ENCODE peak calls at places on chromosomes 12 and 14, in five cellular contexts. T is astrocyte; V is activated T-helper 9 cell treated with anti-CD3 and anti-CD28 coated beads, Interleukin-2, amount 50 U/mL, for 16 hours; L is activated T-helper 1 cell treated with anti-CD3 and anti-CD28 coated beads, Interleukin-12 subunit alpha, Interleukin-12 subunit beta, Interleukin-2, Interleukin-4 antibody, amounts not matched to agents 30 ng/mL and 10 ng/mL and 1 ng/mL, durations not matched to agents 14 hours and 24 hours and 36 hours; E is caudate nucleus. A is an unnamed sample.

GRCh38 chr12:104630230-104630670 is 173.5 kb downstream of the CHST11 start:
- DNase-seq in T (no peak), V (no peak), L (no peak), E (no peak), A (no peak)

GRCh38 chr12:110249105-110249504 is 31.9 kb upstream of the ATP2A2 start:
- DNase-seq in T (no peak), V (no peak), L (no peak), E (no peak), A (no peak)

GRCh38 chr14:23047751-23048693 is 6.0 kb downstream of the PSMB11 start:
- DNase-seq in T (no peak), V (no peak), L (no peak), E (no peak), A (no peak)

GRCh38 chr12:968561-968960 is 19.1 kb upstream of the RAD52 start:
- DNase-seq in T (no peak), V (no peak), L (no peak), E (no peak), A (no peak)

GRCh38 chr12:65403188-65403587 is 124.7 kb downstream of the MSRB3 start:
- DNase-seq in T (no peak), V (no peak), L (no peak), E (no peak), A (no peak)

GRCh38 chr12:41681898-41682297 is 462.8 kb downstream of the GXYLT1 start:
- DNase-seq in T (no peak), V (no peak), L (no peak), E (no peak), A (no peak)

GRCh38 chr12:57112492-57113294 is 1.5 kb upstream of the STAT6 start:
- DNase-seq in T (no peak), V (no peak), L (no peak), E (no peak), A (no peak)

GRCh38 chr14:28772613-28773012 is 6.0 kb downstream of the FOXG1 start:
- DNase-seq in T (no peak), V (no peak), L (no peak), E (no peak), A (no peak)

GRCh38 chr12:68903511-68903910 is 29.5 kb downstream of the CPM start:
- DNase-seq in T (no peak), V (no peak), L (no peak), E (no peak), A (no peak)

GRCh38 chr14:81831128-81831815 is 297.6 kb upstream of the SEL1L start:
- DNase-seq in T (no peak), V (no peak), L (no peak), E (no peak), A (no peak)

GRCh38 chr14:24369907-24370687 is 2.1 kb downstream of the NFATC4 start:
- DNase-seq in T (no peak), V (no peak), L (no peak), E (no peak), A (no peak)

GRCh38 chr14:33393155-33393894 is 454.6 kb downstream of the NPAS3 start:
- DNase-seq in T (no peak), V (no peak), L (no peak), E (no peak), A (no peak)

GRCh38 chr12:59708059-59708458 is 112.2 kb downstream of the SLC16A7 start:
- DNase-seq in T (peak), V (no peak), L (no peak), E (no peak), A (no peak)

GRCh38 chr14:23249810-23250209 is 12.1 kb downstream of the RNF212B start:
- DNase-seq in T (no peak), V (no peak), L (no peak), E (no peak), A (no peak)

GRCh38 chr14:76775159-76775694 is 14.0 kb downstream of the VASH1 start:
- DNase-seq in T (no peak), V (no peak), L (no peak), E (no peak), A (no peak)

GRCh38 chr12:29278673-29279420 is 102.1 kb downstream of the ERGIC2 start:
- DNase-seq in T (peak), V (no peak), L (no peak), E (no peak), A (no peak)

GRCh38 chr12:120654656-120655055 is 14.2 kb downstream of the CABP1 start:
- DNase-seq in T (no peak), V (no peak), L (no peak), E (no peak), A (no peak)

GRCh38 chr14:104223810-104224515 is 85.6 kb downstream of the KIF26A start:
- DNase-seq in T (no peak), V (no peak), L (no peak), E (no peak), A (no peak)

GRCh38 chr12:90043264-90043663 is 334.6 kb upstream of the ATP2B1 start:
- DNase-seq in T (peak), V (no peak), L (no peak), E (no peak), A (no peak)

GRCh38 chr12:16692099-16692498 is 86.1 kb upstream of the LMO3 start:
- DNase-seq in T (no peak), V (no peak), L (no peak), E (no peak), A (no peak)

A was measured in stimulated activated effector memory CD8-positive, alpha-beta T cell treated with anti-CD3 and anti-CD28 coated beads, Interleukin-12 subunit alpha, Interleukin-12 subunit beta, amount 100 ng/mL, for 72 hours.